ENCODE peak calls at places on chromosome 17, in seven cellular contexts. W is right atrium auricular region; E is CD8-positive, alpha-beta T cell; U is adrenal gland; G is fibroblast of lung; T is heart right ventricle; O is kidney. N is an unnamed sample.

GRCh38 chr17:60506312-60506711 is 19.7 kb downstream of the APPBP2 start:
- DNase-seq in W (no peak), E (no peak), U (no peak), G (peak; percentile 66), T (no peak), O (no peak), N (no peak)

GRCh38 chr17:82023447-82024241 is 539 bp downstream of the LRRC45 start:
- DNase-seq in W (no peak), E (no peak), U (no peak), G (no peak), T (no peak), O (no peak), N (peak; percentile 48)

GRCh38 chr17:78114831-78115723 is 13.5 kb downstream of the TMC6 start:
- DNase-seq in W (no peak), E (no peak), U (no peak), G (no peak), T (no peak), O (peak; percentile 51), N (no peak)

GRCh38 chr17:31687505-31688126 is 171.4 kb downstream of the COPRS start:
- DNase-seq in W (no peak), E (no peak), U (no peak), G (no peak), T (no peak), O (no peak), N (no peak)

GRCh38 chr17:1108810-1109605 is 70.8 kb downstream of the ABR start:
- DNase-seq in W (no peak), E (peak; percentile 34), U (peak; percentile 59), G (peak; percentile 61), T (peak; percentile 80), O (peak; percentile 89), N (peak; percentile 34)

GRCh38 chr17:41982026-41982989 is 15.7 kb downstream of the CNP start:
- DNase-seq in W (no peak), E (no peak), U (peak; percentile 73), G (no peak), T (no peak), O (peak; percentile 43), N (peak; percentile 51)

GRCh38 chr17:63497708-63498483 is 21.0 kb downstream of the ACE start:
- DNase-seq in W (no peak), E (no peak), U (no peak), G (no peak), T (no peak), O (no peak), N (peak; percentile 88)

GRCh38 chr17:34997355-34997862 is 17.1 kb downstream of the LIG3 start:
- DNase-seq in W (no peak), E (no peak), U (peak; percentile 75), G (peak; percentile 95), T (no peak), O (peak; percentile 74), N (no peak)

GRCh38 chr17:147796-148740 is 10.7 kb downstream of the SCGB1C2 start:
- DNase-seq in W (peak; percentile 38), E (no peak), U (peak; percentile 6), G (no peak), T (no peak), O (peak; percentile 49), N (no peak)

GRCh38 chr17:77085916-77086432 is 54.8 kb upstream of the SEC14L1 start:
- DNase-seq in W (no peak), E (no peak), U (peak; percentile 18), G (no peak), T (no peak), O (no peak), N (peak; percentile 75)

GRCh38 chr17:38538906-38539305 is 66.8 kb downstream of the SRCIN1 start:
- DNase-seq in W (no peak), E (no peak), U (no peak), G (no peak), T (no peak), O (no peak), N (no peak)

GRCh38 chr17:64196626-64197025 is 66.4 kb downstream of the TEX2 start:
- DNase-seq in W (no peak), E (no peak), U (no peak), G (peak; percentile 62), T (no peak), O (no peak), N (no peak)

GRCh38 chr17:27495460-27495859 is 39.2 kb downstream of the KSR1 start:
- DNase-seq in W (no peak), E (no peak), U (no peak), G (no peak), T (no peak), O (no peak), N (no peak)

GRCh38 chr17:45367216-45367615 is 50.4 kb upstream of the MAP3K14 start:
- DNase-seq in W (no peak), E (no peak), U (no peak), G (no peak), T (no peak), O (no peak), N (no peak)

GRCh38 chr17:60039509-60040442 is 38.9 kb downstream of the HEATR6 start:
- DNase-seq in W (no peak), E (no peak), U (no peak), G (no peak), T (no peak), O (no peak), N (no peak)

GRCh38 chr17:81885869-81886548 is 5.4 kb downstream of the ALYREF start:
- DNase-seq in W (no peak), E (no peak), U (peak; percentile 95), G (no peak), T (no peak), O (peak; percentile 86), N (peak; percentile 83)

GRCh38 chr17:58531661-58532554 is 17.5 kb upstream of the MTMR4 start:
- DNase-seq in W (no peak), E (peak; percentile 24), U (peak; percentile 72), G (peak; percentile 11), T (peak; percentile 78), O (peak; percentile 83), N (peak; percentile 66)

GRCh38 chr17:77800832-77801231 is 157.7 kb upstream of the TNRC6C start:
- DNase-seq in W (no peak), E (no peak), U (no peak), G (no peak), T (no peak), O (peak; percentile 31), N (no peak)

GRCh38 chr17:42920106-42920900 is 19.7 kb downstream of the G6PC1 start:
- DNase-seq in W (no peak), E (no peak), U (no peak), G (no peak), T (no peak), O (no peak), N (no peak)

GRCh38 chr17:29113334-29113733 is 66.9 kb downstream of the MYO18A start:
- DNase-seq in W (no peak), E (no peak), U (no peak), G (no peak), T (no peak), O (no peak), N (peak; percentile 61)

DNA sequence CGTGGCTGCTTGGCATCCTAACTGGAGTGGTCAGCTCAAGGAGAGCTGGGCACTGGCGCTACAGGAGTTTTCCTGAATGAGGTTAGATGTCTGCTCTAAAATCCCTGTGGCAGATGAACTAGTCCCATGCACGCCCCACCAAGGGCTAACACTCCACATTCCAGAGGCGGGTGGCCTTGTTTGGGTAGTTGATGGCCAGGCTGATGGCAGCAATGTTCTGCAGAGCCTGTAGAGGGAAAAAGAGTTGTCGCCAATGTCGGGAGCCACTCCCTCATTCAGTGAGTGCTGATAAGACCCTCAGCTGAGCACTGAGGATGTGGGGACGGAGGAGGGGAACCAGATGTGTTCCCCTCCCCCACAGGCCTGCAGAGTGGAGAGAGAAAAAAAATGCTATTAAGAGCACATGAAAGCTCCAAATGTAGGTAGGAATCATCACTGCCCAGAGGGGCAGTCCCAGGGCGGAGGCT is 42.5 kb upstream of the ATP2A3 start:
- DNase-seq in W (no peak), E (no peak), U (no peak), G (no peak), T (no peak), O (peak; percentile 42), N (peak; percentile 62)
- TF ChIP-seq CTCF in W (no peak), E (no peak), U (no peak), G (no peak), T (no peak), O (no peak), N (no peak)

GRCh38 chr17:8463089-8463488 is 27.4 kb downstream of the NDEL1 start:
- DNase-seq in W (no peak), E (no peak), U (no peak), G (no peak), T (no peak), O (no peak), N (no peak)
- H3K36me3 ChIP-seq in W (peaks cover 73% of the 10 kb centered on the region), E (peaks cover 64% of the 10 kb centered on the region), U (no peaks in the 10 kb centered on the region), G (peaks cover 32% of the 10 kb centered on the region), T (no peaks in the 10 kb centered on the region), O (peaks cover 27% of the 10 kb centered on the region), N (no peaks in the 10 kb centered on the region)

GRCh38 chr17:39705786-39706348 is 6.0 kb downstream of the ERBB2 start:
- DNase-seq in W (no peak), E (no peak), U (no peak), G (no peak), T (peak; percentile 56), O (peak; percentile 94), N (no peak)

GRCh38 chr17:39702901-39703893 is 3.3 kb downstream of the ERBB2 start:
- DNase-seq in W (no peak), E (no peak), U (no peak), G (no peak), T (no peak), O (no peak), N (no peak)

GRCh38 chr17:39706383-39706782 is 6.5 kb downstream of the ERBB2 start:
- DNase-seq in W (no peak), E (no peak), U (no peak), G (no peak), T (no peak), O (no peak), N (no peak)

GRCh38 chr17:39703913-39704312 is 4.0 kb downstream of the ERBB2 start:
- DNase-seq in W (no peak), E (no peak), U (no peak), G (no peak), T (no peak), O (no peak), N (no peak)

GRCh38 chr17:39704821-39705551 is 5.1 kb downstream of the ERBB2 start:
- DNase-seq in W (no peak), E (no peak), U (no peak), G (peak; percentile 33), T (no peak), O (no peak), N (no peak)
- TF ChIP-seq CTCF in W (peak; percentile 29), E (no peak), U (peak; percentile 38), G (peak; percentile 39), T (no peak), O (no peak), N (no peak)

GRCh38 chr17:49700956-49701355 is 6.8 kb downstream of the SLC35B1 start:
- DNase-seq in W (no peak), E (no peak), U (no peak), G (no peak), T (no peak), O (no peak), N (no peak)

GRCh38 chr17:49699967-49700575 is 7.7 kb downstream of the SLC35B1 start:
- DNase-seq in W (no peak), E (no peak), U (no peak), G (no peak), T (peak; percentile 50), O (no peak), N (no peak)

GRCh38 chr17:49705254-49705653 is 2.5 kb downstream of the SLC35B1 start:
- DNase-seq in W (no peak), E (no peak), U (no peak), G (no peak), T (no peak), O (no peak), N (no peak)

GRCh38 chr17:49707246-49707607 is 537 bp downstream of the SLC35B1 start:
- DNase-seq in W (no peak), E (no peak), U (no peak), G (no peak), T (no peak), O (no peak), N (no peak)

GRCh38 chr17:49703557-49704277 is 4.0 kb downstream of the SLC35B1 start:
- DNase-seq in W (no peak), E (no peak), U (peak; percentile 26), G (peak; percentile 49), T (no peak), O (no peak), N (peak; percentile 30)
- H3K36me3 ChIP-seq in W (peaks cover 63% of the 10 kb centered on the region), E (peaks cover 41% of the 10 kb centered on the region), U (no peaks in the 10 kb centered on the region), G (peaks cover 19% of the 10 kb centered on the region), T (peaks cover 8% of the 10 kb centered on the region), O (peaks cover 38% of the 10 kb centered on the region), N (peaks cover 50% of the 10 kb centered on the region)

N was measured in BE2C.